ENCODE peak calls at places on chromosomes 7 and 10, in seven cellular contexts. G, R, W, K, P, M and X are unnamed samples.

GRCh38 chr7:28292826-28293528 is 112.4 kb upstream of the JAZF1 start:
- DNase-seq in P (no peak), K (no peak), R (no peak), W (no peak), G (no peak), M (no peak), X (peak)

GRCh38 chr10:18984531-18984930 is 64.1 kb upstream of the MALRD1 start:
- DNase-seq in G (no peak), M (no peak), R (no peak), P (no peak), K (peak), W (no peak), X (peak)

GRCh38 chr7:150914196-150914595 is 61.9 kb downstream of the AOC1 start:
- DNase-seq in P (no peak), W (no peak), K (no peak), M (no peak), G (no peak), R (no peak), X (no peak)

GRCh38 chr10:4372601-4373000 is 453.4 kb upstream of the AKR1E2 start:
- DNase-seq in W (no peak), K (peak), M (peak), G (no peak), R (peak), P (peak), X (no peak)

GRCh38 chr7:64312826-64313225 is 935 bp upstream of the ZNF736 start:
- DNase-seq in M (no peak), W (no peak), P (peak), G (no peak), R (no peak), K (no peak), X (no peak)

GRCh38 chr7:150971242-150972048 is 6.7 kb downstream of the KCNH2 start:
- DNase-seq in R (no peak), P (no peak), G (no peak), K (no peak), M (no peak), W (no peak), X (no peak)

GRCh38 chr7:148575640-148576411 is 14.7 kb upstream of the C7orf33 start:
- DNase-seq in R (peak), M (peak), G (peak), K (peak), W (peak), P (peak), X (peak)

GRCh38 chr10:124728830-124729661 is 15.1 kb downstream of the FAM53B start:
- DNase-seq in P (no peak), G (no peak), W (no peak), M (no peak), R (no peak), K (no peak), X (peak)

GRCh38 chr7:12032146-12032545 is 178.9 kb upstream of the TMEM106B start:
- DNase-seq in K (no peak), P (no peak), M (no peak), G (no peak), R (no peak), W (no peak), X (no peak)

GRCh38 chr10:74926791-74927585 is 100.6 kb downstream of the KAT6B start:
- DNase-seq in G (no peak), P (no peak), W (no peak), R (no peak), M (no peak), K (no peak), X (no peak)

GRCh38 chr7:110839866-110840265 is 251.1 kb upstream of the LRRN3 start:
- DNase-seq in K (peak), W (no peak), G (no peak), M (no peak), P (peak), R (peak), X (peak)

GRCh38 chr10:5538892-5539651 is 14.3 kb downstream of the CALML3 start:
- DNase-seq in K (no peak), W (peak), P (no peak), G (no peak), R (no peak), M (no peak), X (no peak)